ENCODE peak calls at places on chromosomes 13 and 19, in nine cellular contexts. I is esophagus muscularis mucosa; S is GM19239; F is stimulated activated CD8-positive, alpha-beta memory T cell treated with anti-CD3 and anti-CD28 coated beads, Interleukin-2, amount 100 ng/mL, for 48 hours; Q is amygdala; T is HTR-8/SVneo; U is SW 1271; X is dorsolateral prefrontal cortex; K is lower lobe of right lung. M is an unnamed sample.

GRCh38 chr19:6417713-6418561 is 6.7 kb downstream of the KHSRP start:
- DNase-seq in I (no peak), S (no peak), F (no peak), Q (peak; percentile 35), T (no peak), U (no peak), X (no peak), K (no peak), M (no peak)

GRCh38 chr13:23799945-23800344 is 89.3 kb downstream of the MIPEP start:
- DNase-seq in I (no peak), S (no peak), F (no peak), Q (no peak), T (no peak), U (no peak), X (no peak), K (no peak), M (no peak)

GRCh38 chr19:47012620-47013019 is 7.0 kb upstream of the NPAS1 start:
- DNase-seq in I (no peak), S (no peak), F (no peak), Q (no peak), T (no peak), U (no peak), X (no peak), K (no peak), M (no peak)

GRCh38 chr19:17327654-17328516 is 6.8 kb downstream of the ANO8 start:
- DNase-seq in I (no peak), S (peak; percentile 85), F (no peak), Q (no peak), T (no peak), U (no peak), X (no peak), K (peak; percentile 88), M (no peak)

GRCh38 chr19:6828698-6829633 is 56.5 kb downstream of the VAV1 start:
- DNase-seq in I (no peak), S (peak; percentile 53), F (peak; percentile 20), Q (no peak), T (no peak), U (no peak), X (no peak), K (peak; percentile 56), M (peak; percentile 15)

GRCh38 chr13:114027046-114027760 is 53.3 kb upstream of the C13orf46 start:
- DNase-seq in I (no peak), S (no peak), F (no peak), Q (no peak), T (no peak), U (no peak), X (no peak), K (no peak), M (no peak)

GRCh38 chr19:1883784-1884183 is 1.5 kb downstream of the ABHD17A start:
- DNase-seq in I (no peak), S (no peak), F (no peak), Q (no peak), T (no peak), U (no peak), X (no peak), K (no peak), M (no peak)

GRCh38 chr19:42024622-42025111 is 30.6 kb upstream of the ATP1A3 start:
- DNase-seq in I (no peak), S (no peak), F (no peak), Q (no peak), T (peak; percentile 73), U (no peak), X (no peak), K (no peak), M (peak; percentile 90)

GRCh38 chr13:112791662-112792440 is 102.0 kb downstream of the ATP11A start:
- DNase-seq in I (no peak), S (no peak), F (no peak), Q (no peak), T (no peak), U (no peak), X (no peak), K (peak; percentile 90), M (no peak)